ENCODE peak calls at places on chromosome 14, in four cellular contexts. D is astrocyte, H is cardiac fibroblast, O is neural progenitor cell. C is an unnamed sample.

GRCh38 chr14:105300542-105301102 is at the start of gene BRF1:
- DNase-seq in O (peak), H (peak), D (peak), C (no peak)

GRCh38 chr14:101634453-101635237 is 73.3 kb downstream of the DIO3 start:
- DNase-seq in O (no peak), H (no peak), D (no peak), C (no peak)

GRCh38 chr14:37223947-37224474 is 26.3 kb downstream of the MIPOL1 start:
- DNase-seq in D (no peak), O (no peak), H (peak), C (no peak)

GRCh38 chr14:92951912-92952471 is 29.0 kb downstream of the CHGA start:
- DNase-seq in D (peak), H (peak), O (peak), C (no peak)

GRCh38 chr14:23252006-23252405 is 14.3 kb downstream of the RNF212B start:
- DNase-seq in H (no peak), D (no peak), O (no peak), C (no peak)

GRCh38 chr14:64841121-64841611 is 38.5 kb downstream of the SPTB start:
- DNase-seq in H (peak), O (peak), D (peak), C (peak)

GRCh38 chr14:92987713-92988510 is 65.0 kb downstream of the CHGA start:
- DNase-seq in D (no peak), O (no peak), H (no peak), C (no peak)

GRCh38 chr14:100486025-100486828 is 101.0 kb downstream of the BEGAIN start:
- DNase-seq in H (peak), D (peak), O (peak), C (no peak)

GRCh38 chr14:52175982-52176502 is 91.5 kb upstream of the PTGDR start:
- DNase-seq in D (no peak), O (no peak), H (no peak), C (no peak)

GRCh38 chr14:63426838-63427237 is 108.1 kb upstream of the GPHB5 start:
- DNase-seq in O (no peak), H (no peak), D (peak), C (no peak)

GRCh38 chr14:105144231-105144665 is 24.3 kb downstream of the JAG2 start:
- DNase-seq in O (no peak), H (no peak), D (no peak), C (no peak)

GRCh38 chr14:31592619-31593018 is 31.4 kb downstream of the NUBPL start:
- DNase-seq in D (no peak), O (no peak), H (peak), C (no peak)

GRCh38 chr14:42241101-42241500 is 634.4 kb downstream of the LRFN5 start:
- DNase-seq in O (no peak), H (no peak), D (no peak), C (no peak)

GRCh38 chr14:95045255-95045701 is 112.1 kb downstream of the DICER1 start:
- DNase-seq in D (no peak), O (peak), H (no peak), C (no peak)

GRCh38 chr14:96940009-96940408 is 142.8 kb downstream of the VRK1 start:
- DNase-seq in D (no peak), O (peak), H (no peak), C (no peak)

DNA sequence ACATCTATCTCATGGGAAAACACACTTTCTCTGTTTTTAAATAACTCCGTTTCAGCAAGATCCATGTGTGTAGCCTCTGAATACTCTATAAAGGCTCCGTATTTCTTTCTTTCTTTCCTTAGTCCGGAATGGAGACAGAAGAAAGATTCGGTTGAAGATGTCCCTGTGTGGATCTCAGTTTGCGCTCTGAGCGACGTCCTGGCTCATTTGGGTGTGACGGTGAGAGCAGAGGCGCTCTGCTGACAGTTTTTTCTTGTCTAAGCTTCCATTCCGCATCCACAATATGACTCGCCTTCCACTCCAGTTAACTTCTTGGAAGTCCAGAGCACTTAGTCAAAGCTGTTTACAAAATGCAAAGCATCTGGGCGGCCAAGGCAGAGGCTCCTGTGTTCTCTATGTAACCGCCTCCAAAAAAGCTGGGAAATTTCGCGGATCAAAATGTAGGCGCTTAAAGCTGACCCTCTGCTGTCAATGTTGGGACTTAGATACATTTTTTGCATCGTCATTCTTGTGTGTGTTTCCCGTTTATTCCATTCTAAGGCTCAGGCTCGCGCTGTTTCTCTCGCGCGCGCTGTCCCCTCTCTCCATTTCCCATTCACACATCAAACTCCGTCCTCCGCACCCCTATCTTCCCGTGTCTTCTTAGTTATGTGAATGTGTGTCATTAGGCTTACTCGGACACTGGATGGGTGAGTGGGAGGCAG is 910 bp upstream of the FLRT2 start:
- DNase-seq in O (peak), H (peak), D (peak), C (no peak)
- TF ChIP-seq CTCF in O (no peak), H (no peak), D (no peak), C (no peak)

GRCh38 chr14:99232406-99233214 is 39.4 kb downstream of the BCL11B start:
- DNase-seq in D (no peak), O (no peak), H (no peak), C (no peak)
- H3K4me3 ChIP-seq in D (no peak), O (no peak), H (no peak), C (no peak)

DNA sequence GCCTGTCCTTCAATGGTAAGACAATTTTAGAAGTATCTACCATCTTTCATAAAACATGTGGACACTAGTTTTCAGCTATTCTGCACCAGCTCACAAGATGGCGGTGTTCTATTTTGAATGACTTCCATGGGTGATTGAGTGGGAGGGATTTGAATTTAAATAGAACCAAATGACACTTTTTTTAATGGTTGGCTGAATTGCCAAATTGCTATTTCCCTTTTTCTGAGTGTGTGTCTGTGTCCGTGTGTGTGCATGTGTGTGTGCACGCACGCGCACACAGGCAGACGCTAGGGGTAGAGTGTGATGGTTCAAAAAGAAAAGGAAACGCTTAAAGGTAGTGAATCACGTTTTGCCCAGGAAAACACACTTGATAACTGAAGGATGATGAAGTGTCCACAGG is 362.6 kb downstream of the DAD1 start:
- DNase-seq in D (no peak), H (peak), O (peak), C (no peak)
- TF ChIP-seq CTCF in D (peak), H (no peak), O (peak), C (peak)

GRCh38 chr14:69626132-69626500 is 14.7 kb downstream of the SUSD6 start:
- DNase-seq in H (no peak), O (no peak), D (no peak), C (no peak)
- H3K4me3 ChIP-seq in H (no peak), O (no peak), D (no peak), C (no peak)

GRCh38 chr14:89956294-89957009 is 725 bp downstream of the TDP1 start:
- DNase-seq in O (peak), H (peak), D (peak), C (peak)
- TF ChIP-seq CTCF in O (no peak), H (no peak), D (no peak), C (no peak)